ENCODE peak calls at places on chromosomes 13 and 19, in nine cellular contexts. One of them, this sample, is unnamed.

GRCh38 chr19:53157601-53158000 is 1.3 kb downstream of the ZNF347 start:
- DNase-seq in tibial artery: no peak
- DNase-seq in breast epithelium: no peak
- DNase-seq in AG04450: no peak
- DNase-seq in colonic mucosa: no peak
- DNase-seq in aorta: no peak
- DNase-seq in cardiac muscle cell: peak
- DNase-seq in lung: no peak
- DNase-seq in heart left ventricle: peak
- DNase-seq in this sample: no peak

GRCh38 chr13:23617551-23618014 is 47.4 kb downstream of the TNFRSF19 start:
- DNase-seq in tibial artery: no peak
- DNase-seq in breast epithelium: no peak
- DNase-seq in AG04450: no peak
- DNase-seq in colonic mucosa: no peak
- DNase-seq in aorta: no peak
- DNase-seq in cardiac muscle cell: no peak
- DNase-seq in lung: no peak
- DNase-seq in heart left ventricle: no peak
- DNase-seq in this sample: no peak

GRCh38 chr19:8609210-8610040 is 1.1 kb downstream of the ADAMTS10 start:
- DNase-seq in tibial artery: peak
- DNase-seq in breast epithelium: no peak
- DNase-seq in AG04450: no peak
- DNase-seq in colonic mucosa: peak
- DNase-seq in aorta: peak
- DNase-seq in cardiac muscle cell: peak
- DNase-seq in lung: no peak
- DNase-seq in heart left ventricle: peak
- DNase-seq in this sample: no peak

GRCh38 chr13:75312884-75313520 is 169.0 kb downstream of the TBC1D4 start:
- DNase-seq in tibial artery: no peak
- DNase-seq in breast epithelium: no peak
- DNase-seq in AG04450: no peak
- DNase-seq in colonic mucosa: peak
- DNase-seq in aorta: no peak
- DNase-seq in cardiac muscle cell: no peak
- DNase-seq in lung: no peak
- DNase-seq in heart left ventricle: no peak
- DNase-seq in this sample: no peak

GRCh38 chr19:10074153-10074552 is 12.0 kb upstream of the SHFL start:
- DNase-seq in tibial artery: no peak
- DNase-seq in breast epithelium: no peak
- DNase-seq in AG04450: no peak
- DNase-seq in colonic mucosa: peak
- DNase-seq in aorta: no peak
- DNase-seq in cardiac muscle cell: no peak
- DNase-seq in lung: no peak
- DNase-seq in heart left ventricle: no peak
- DNase-seq in this sample: no peak

GRCh38 chr19:30428856-30429255 is 56.7 kb downstream of the ZNF536 start:
- DNase-seq in tibial artery: no peak
- DNase-seq in breast epithelium: no peak
- DNase-seq in AG04450: no peak
- DNase-seq in colonic mucosa: no peak
- DNase-seq in aorta: no peak
- DNase-seq in cardiac muscle cell: no peak
- DNase-seq in lung: no peak
- DNase-seq in heart left ventricle: no peak
- DNase-seq in this sample: no peak

GRCh38 chr13:89310943-89311342 is 1639.8 kb downstream of the SLITRK5 start:
- DNase-seq in tibial artery: no peak
- DNase-seq in breast epithelium: no peak
- DNase-seq in AG04450: no peak
- DNase-seq in colonic mucosa: no peak
- DNase-seq in aorta: no peak
- DNase-seq in cardiac muscle cell: no peak
- DNase-seq in lung: no peak
- DNase-seq in heart left ventricle: no peak
- DNase-seq in this sample: no peak

GRCh38 chr19:19587776-19588175 is 30.7 kb downstream of the PBX4 start:
- DNase-seq in tibial artery: no peak
- DNase-seq in breast epithelium: no peak
- DNase-seq in AG04450: no peak
- DNase-seq in colonic mucosa: no peak
- DNase-seq in aorta: no peak
- DNase-seq in cardiac muscle cell: no peak
- DNase-seq in lung: no peak
- DNase-seq in heart left ventricle: no peak
- DNase-seq in this sample: no peak

GRCh38 chr13:109698779-109699178 is 87.6 kb downstream of the IRS2 start:
- DNase-seq in tibial artery: no peak
- DNase-seq in breast epithelium: no peak
- DNase-seq in AG04450: no peak
- DNase-seq in colonic mucosa: no peak
- DNase-seq in aorta: no peak
- DNase-seq in cardiac muscle cell: no peak
- DNase-seq in lung: no peak
- DNase-seq in heart left ventricle: no peak
- DNase-seq in this sample: no peak

GRCh38 chr19:835201-835810 is 5.5 kb upstream of the PRTN3 start:
- DNase-seq in tibial artery: no peak
- DNase-seq in breast epithelium: no peak
- DNase-seq in AG04450: no peak
- DNase-seq in colonic mucosa: no peak
- DNase-seq in aorta: peak
- DNase-seq in cardiac muscle cell: no peak
- DNase-seq in lung: no peak
- DNase-seq in heart left ventricle: no peak
- DNase-seq in this sample: no peak

GRCh38 chr19:46697142-46697960 is 19.6 kb downstream of the PRKD2 start:
- DNase-seq in tibial artery: peak
- DNase-seq in breast epithelium: no peak
- DNase-seq in AG04450: no peak
- DNase-seq in colonic mucosa: peak
- DNase-seq in aorta: peak
- DNase-seq in cardiac muscle cell: peak
- DNase-seq in lung: peak
- DNase-seq in heart left ventricle: peak
- DNase-seq in this sample: no peak

GRCh38 chr19:55116232-55117062 is 990 bp downstream of the PPP1R12C start:
- DNase-seq in tibial artery: peak
- DNase-seq in breast epithelium: no peak
- DNase-seq in AG04450: no peak
- DNase-seq in colonic mucosa: peak
- DNase-seq in aorta: peak
- DNase-seq in cardiac muscle cell: no peak
- DNase-seq in lung: peak
- DNase-seq in heart left ventricle: peak
- DNase-seq in this sample: no peak

GRCh38 chr19:41997121-41997850 is 3.3 kb upstream of the ATP1A3 start:
- DNase-seq in tibial artery: no peak
- DNase-seq in breast epithelium: no peak
- DNase-seq in AG04450: no peak
- DNase-seq in colonic mucosa: peak
- DNase-seq in aorta: peak
- DNase-seq in cardiac muscle cell: peak
- DNase-seq in lung: no peak
- DNase-seq in heart left ventricle: peak
- DNase-seq in this sample: no peak

GRCh38 chr19:3818479-3818878 is 32.3 kb upstream of the MATK start:
- DNase-seq in tibial artery: no peak
- DNase-seq in breast epithelium: no peak
- DNase-seq in AG04450: no peak
- DNase-seq in colonic mucosa: no peak
- DNase-seq in aorta: no peak
- DNase-seq in cardiac muscle cell: peak
- DNase-seq in lung: no peak
- DNase-seq in heart left ventricle: no peak
- DNase-seq in this sample: no peak

GRCh38 chr19:40503300-40503699 is 36.5 kb downstream of the SPTBN4 start:
- DNase-seq in tibial artery: no peak
- DNase-seq in breast epithelium: no peak
- DNase-seq in AG04450: no peak
- DNase-seq in colonic mucosa: no peak
- DNase-seq in aorta: no peak
- DNase-seq in cardiac muscle cell: no peak
- DNase-seq in lung: no peak
- DNase-seq in heart left ventricle: no peak
- DNase-seq in this sample: no peak

GRCh38 chr19:42628411-42629135 is 33.8 kb upstream of the CEACAM8 start:
- DNase-seq in tibial artery: no peak
- DNase-seq in breast epithelium: no peak
- DNase-seq in AG04450: no peak
- DNase-seq in colonic mucosa: no peak
- DNase-seq in aorta: no peak
- DNase-seq in cardiac muscle cell: no peak
- DNase-seq in lung: no peak
- DNase-seq in heart left ventricle: no peak
- DNase-seq in this sample: no peak

DNA sequence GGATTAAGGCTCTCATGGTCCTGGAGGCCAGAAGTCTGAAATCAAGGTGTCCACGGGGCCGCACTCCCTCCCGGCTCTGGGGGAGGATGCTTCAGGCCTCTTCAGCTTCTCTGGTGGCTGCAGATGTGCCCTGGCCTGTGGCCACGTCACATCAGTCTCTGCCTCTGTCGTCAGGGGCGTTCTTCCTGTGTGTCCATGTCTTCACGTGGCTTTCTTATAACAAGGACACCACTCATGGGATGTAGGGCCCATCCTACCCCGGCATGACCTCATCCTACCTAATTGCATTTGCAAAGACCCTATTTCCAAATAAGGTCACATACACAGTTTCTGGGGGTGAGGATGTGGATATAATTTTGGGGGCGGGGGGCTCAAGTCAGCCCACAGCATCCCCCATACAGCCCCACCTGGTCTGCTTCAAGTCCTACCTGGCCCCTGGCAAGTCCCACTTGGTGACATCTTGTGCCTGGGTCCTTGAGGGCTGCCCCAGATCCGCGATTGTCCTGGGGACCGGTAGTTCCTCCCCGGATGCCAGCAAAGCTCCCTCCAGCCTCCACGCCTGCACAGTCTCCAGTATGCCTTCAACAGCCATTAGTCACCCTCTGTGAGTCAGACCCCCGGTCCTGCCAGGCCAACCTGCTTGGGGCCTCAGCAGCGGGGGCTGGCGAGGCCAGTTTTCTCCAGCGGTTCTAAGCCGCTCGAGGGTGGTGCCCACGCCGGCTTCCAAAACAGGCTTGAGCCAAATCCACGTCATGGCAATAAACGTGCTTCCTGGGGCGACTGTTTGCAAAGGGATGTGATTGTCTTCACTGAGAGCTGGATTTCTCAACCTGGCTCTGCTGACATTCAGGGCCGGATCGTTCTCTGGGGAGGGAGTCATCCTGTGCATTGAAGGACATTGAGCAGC is 32.2 kb downstream of the MYO9B start:
- DNase-seq in tibial artery: peak
- DNase-seq in breast epithelium: peak
- DNase-seq in AG04450: peak
- DNase-seq in colonic mucosa: peak
- DNase-seq in aorta: peak
- DNase-seq in cardiac muscle cell: no peak
- DNase-seq in lung: peak
- DNase-seq in heart left ventricle: peak
- DNase-seq in this sample: no peak
- H3K27ac ChIP-seq in tibial artery: peak
- H3K27ac ChIP-seq in breast epithelium: peak
- H3K27ac ChIP-seq in AG04450: peak
- H3K27ac ChIP-seq in colonic mucosa: peak
- H3K27ac ChIP-seq in aorta: peak
- H3K27ac ChIP-seq in cardiac muscle cell: no peak
- H3K27ac ChIP-seq in lung: peak
- H3K27ac ChIP-seq in heart left ventricle: peak
- H3K27ac ChIP-seq in this sample: peak

GRCh38 chr19:51091126-51091525 is 8.4 kb upstream of the KLK14 start:
- DNase-seq in tibial artery: no peak
- DNase-seq in breast epithelium: no peak
- DNase-seq in AG04450: no peak
- DNase-seq in colonic mucosa: no peak
- DNase-seq in aorta: peak
- DNase-seq in cardiac muscle cell: no peak
- DNase-seq in lung: no peak
- DNase-seq in heart left ventricle: no peak
- DNase-seq in this sample: no peak
- H3K27ac ChIP-seq in tibial artery: no peak
- H3K27ac ChIP-seq in breast epithelium: no peak
- H3K27ac ChIP-seq in AG04450: no peak
- H3K27ac ChIP-seq in colonic mucosa: no peak
- H3K27ac ChIP-seq in aorta: no peak
- H3K27ac ChIP-seq in cardiac muscle cell: no peak
- H3K27ac ChIP-seq in lung: no peak
- H3K27ac ChIP-seq in heart left ventricle: no peak
- H3K27ac ChIP-seq in this sample: no peak

DNA sequence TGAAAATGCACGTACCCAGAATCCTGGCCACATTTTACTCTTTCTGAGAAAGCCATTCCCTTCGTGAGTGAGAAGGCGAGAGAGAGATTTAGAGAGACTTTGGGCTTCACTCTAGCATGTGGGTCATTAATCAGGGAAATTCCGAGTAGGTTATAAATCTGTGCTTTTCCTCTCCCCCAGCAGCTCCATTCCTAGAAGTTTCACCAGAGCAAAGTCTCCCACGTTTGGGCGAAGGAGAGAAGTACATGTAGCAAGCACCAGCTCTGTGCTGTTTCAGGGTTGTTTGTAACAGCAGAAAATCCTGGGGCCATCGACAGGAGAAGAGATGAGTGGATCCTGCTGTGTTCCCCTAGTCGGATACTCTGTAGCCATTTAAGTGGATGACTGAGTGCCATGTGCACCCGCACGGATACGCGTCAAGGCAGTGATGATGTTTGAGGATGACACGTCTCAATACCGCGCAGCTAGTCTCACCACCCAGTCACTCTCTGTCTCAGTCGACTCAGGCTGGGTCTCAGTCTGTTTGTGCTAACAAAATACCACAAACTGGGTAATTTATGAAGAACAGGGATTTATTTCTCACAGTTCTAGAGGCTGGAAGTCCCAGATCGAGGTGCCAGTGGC is 131.9 kb upstream of the PEG3 start:
- DNase-seq in tibial artery: no peak
- DNase-seq in breast epithelium: no peak
- DNase-seq in AG04450: no peak
- DNase-seq in colonic mucosa: no peak
- DNase-seq in aorta: no peak
- DNase-seq in cardiac muscle cell: no peak
- DNase-seq in lung: no peak
- DNase-seq in heart left ventricle: no peak
- DNase-seq in this sample: no peak
- H3K27ac ChIP-seq in tibial artery: no peak
- H3K27ac ChIP-seq in breast epithelium: no peak
- H3K27ac ChIP-seq in AG04450: no peak
- H3K27ac ChIP-seq in colonic mucosa: no peak
- H3K27ac ChIP-seq in aorta: no peak
- H3K27ac ChIP-seq in cardiac muscle cell: no peak
- H3K27ac ChIP-seq in lung: no peak
- H3K27ac ChIP-seq in heart left ventricle: no peak
- H3K27ac ChIP-seq in this sample: no peak

DNA sequence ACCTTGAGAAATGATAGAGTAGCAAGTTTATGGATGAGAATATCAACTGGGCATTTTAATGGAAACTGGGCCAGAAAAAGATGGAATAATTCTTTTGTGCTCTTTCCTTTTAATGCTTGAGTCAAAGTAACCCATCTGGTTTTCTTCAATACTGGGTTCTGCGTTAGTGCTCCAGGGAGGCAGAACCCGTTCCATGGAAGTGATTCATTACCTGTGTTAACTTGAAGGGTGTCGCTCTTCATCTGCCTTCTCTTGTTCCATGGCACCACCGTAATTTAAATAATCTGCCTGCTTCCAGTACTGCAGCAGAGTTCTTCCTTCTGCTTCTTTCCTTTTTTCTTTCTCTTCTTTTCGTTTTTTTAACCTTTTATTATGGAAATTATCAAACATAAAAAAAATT is 14.7 kb upstream of the USP12 start:
- DNase-seq in tibial artery: no peak
- DNase-seq in breast epithelium: no peak
- DNase-seq in AG04450: no peak
- DNase-seq in colonic mucosa: no peak
- DNase-seq in aorta: no peak
- DNase-seq in cardiac muscle cell: no peak
- DNase-seq in lung: no peak
- DNase-seq in heart left ventricle: no peak
- DNase-seq in this sample: no peak
- H3K27ac ChIP-seq in tibial artery: no peak
- H3K27ac ChIP-seq in breast epithelium: no peak
- H3K27ac ChIP-seq in AG04450: no peak
- H3K27ac ChIP-seq in colonic mucosa: no peak
- H3K27ac ChIP-seq in aorta: no peak
- H3K27ac ChIP-seq in cardiac muscle cell: no peak
- H3K27ac ChIP-seq in lung: no peak
- H3K27ac ChIP-seq in heart left ventricle: no peak
- H3K27ac ChIP-seq in this sample: no peak

This sample was measured in vagina.